ENCODE peak calls at places on chromosomes 3 and 15, in seven cellular contexts. H is DMS53; E is EH; P is effector CD4-positive, alpha-beta T cell; K is NCI-H1417; I is left lung; D is hippocampal formation. X is an unnamed sample.

GRCh38 chr3:127970966-127971592 is 56.0 kb downstream of the KBTBD12 start:
- DNase-seq in I (no peak), D (peak), E (peak), P (no peak), K (peak), H (peak), X (peak)

GRCh38 chr3:175065492-175065891 is 206.4 kb downstream of the NAALADL2 start:
- DNase-seq in H (peak), P (no peak), D (no peak), I (no peak), K (no peak), E (peak), X (no peak)

GRCh38 chr3:36957072-36957471 is 12.2 kb upstream of the TRANK1 start:
- DNase-seq in K (no peak), I (no peak), H (no peak), E (no peak), P (no peak), D (no peak), X (no peak)

GRCh38 chr15:51970981-51971352 is 611 bp downstream of the LEO1 start:
- DNase-seq in I (no peak), D (no peak), K (no peak), E (no peak), P (no peak), H (no peak), X (no peak)

GRCh38 chr15:88656760-88657221 is 18.0 kb downstream of the ISG20 start:
- DNase-seq in H (peak), E (no peak), P (no peak), K (no peak), I (no peak), D (no peak), X (no peak)

GRCh38 chr15:66670698-66671580 is 31.1 kb upstream of the SMAD6 start:
- DNase-seq in I (peak), K (peak), E (no peak), H (peak), D (no peak), P (no peak), X (no peak)

GRCh38 chr3:147360936-147361670 is 45.2 kb downstream of the ZIC4 start:
- DNase-seq in I (no peak), K (peak), H (peak), D (no peak), P (no peak), E (peak), X (no peak)

GRCh38 chr3:146834917-146835316 is 229.8 kb upstream of the PLSCR5 start:
- DNase-seq in I (no peak), D (no peak), P (no peak), H (no peak), E (peak), K (peak), X (no peak)

GRCh38 chr3:58237940-58238681 is 519 bp downstream of the ABHD6 start:
- DNase-seq in K (peak), E (no peak), H (peak), P (peak), I (peak), D (peak), X (peak)

GRCh38 chr3:30352919-30353318 is 253.5 kb upstream of the TGFBR2 start:
- DNase-seq in P (no peak), K (peak), D (no peak), H (no peak), I (no peak), E (no peak), X (no peak)

GRCh38 chr3:66740260-66740659 is 239.4 kb upstream of the LRIG1 start:
- DNase-seq in E (no peak), P (no peak), D (no peak), K (no peak), I (no peak), H (no peak), X (no peak)

GRCh38 chr15:31261266-31262142 is 65.1 kb upstream of the KLF13 start:
- DNase-seq in P (no peak), D (no peak), E (no peak), H (no peak), I (peak), K (peak), X (peak)

GRCh38 chr3:13123266-13123665 is 50.0 kb upstream of the IQSEC1 start:
- DNase-seq in K (no peak), I (no peak), D (no peak), P (no peak), H (no peak), E (no peak), X (no peak)

GRCh38 chr3:143000525-143000924 is 845 bp upstream of the U2SURP start:
- DNase-seq in I (peak), E (peak), D (no peak), P (no peak), K (peak), H (no peak), X (peak)

GRCh38 chr3:52394751-52395502 is 50.0 kb downstream of the SEMA3G start:
- DNase-seq in I (no peak), E (no peak), D (no peak), H (no peak), K (no peak), P (no peak), X (no peak)

GRCh38 chr15:83379574-83379973 is 67.6 kb upstream of the SH3GL3 start:
- DNase-seq in H (peak), I (no peak), E (peak), D (no peak), P (no peak), K (no peak), X (no peak)

GRCh38 chr3:185144784-185145183 is 8.1 kb downstream of the C3orf70 start:
- DNase-seq in I (no peak), K (no peak), P (no peak), E (no peak), H (no peak), D (no peak), X (no peak)

GRCh38 chr3:108175352-108175751 is 46.9 kb downstream of the IFT57 start:
- DNase-seq in E (peak), K (no peak), P (no peak), H (no peak), I (no peak), D (no peak), X (no peak)

GRCh38 chr3:123618768-123619484 is 34.1 kb upstream of the HACD2 start:
- DNase-seq in P (no peak), I (peak), E (peak), K (peak), D (peak), H (no peak), X (peak)

GRCh38 chr15:93929375-93930094 is 301.8 kb upstream of the MCTP2 start:
- DNase-seq in E (peak), I (no peak), P (no peak), D (no peak), H (no peak), K (no peak), X (no peak)

GRCh38 chr3:30457081-30457480 is 149.3 kb upstream of the TGFBR2 start:
- DNase-seq in D (no peak), H (no peak), E (no peak), I (no peak), K (no peak), P (no peak), X (no peak)

GRCh38 chr3:98521897-98522537 is 685 bp downstream of the CLDND1 start:
- DNase-seq in H (peak), I (peak), P (peak), E (peak), K (peak), D (peak), X (peak)

GRCh38 chr15:68348601-68349000 is 71.1 kb downstream of the FEM1B start:
- DNase-seq in E (no peak), H (no peak), D (no peak), I (no peak), P (no peak), K (no peak), X (no peak)

GRCh38 chr15:95448531-95449210 is 881.8 kb upstream of the NR2F2 start:
- DNase-seq in D (no peak), H (no peak), K (no peak), E (peak), I (no peak), P (no peak), X (no peak)

GRCh38 chr3:36525115-36525711 is 144.9 kb downstream of the STAC start:
- DNase-seq in K (peak), H (peak), D (no peak), I (no peak), P (no peak), E (peak), X (no peak)

GRCh38 chr3:101928890-101929289 is 79.6 kb downstream of the NFKBIZ start:
- DNase-seq in H (no peak), K (no peak), I (no peak), P (no peak), E (peak), D (no peak), X (no peak)

GRCh38 chr3:13768453-13768852 is 111.4 kb downstream of the WNT7A start:
- DNase-seq in P (no peak), H (no peak), D (no peak), K (no peak), E (no peak), I (no peak), X (no peak)

GRCh38 chr3:130649061-130649654 is 97.5 kb downstream of the PIK3R4 start:
- DNase-seq in K (no peak), H (no peak), P (no peak), I (no peak), D (no peak), E (no peak), X (peak)

GRCh38 chr3:21466491-21466890 is 284.5 kb downstream of the ZNF385D start:
- DNase-seq in H (no peak), K (no peak), D (no peak), P (no peak), E (peak), I (no peak), X (no peak)

X was measured in dorsolateral prefrontal cortex.